ENCODE peak calls at places on chromosomes 3 and 15, in ten cellular contexts. M is mucosa of descending colon; W is left ventricle myocardium superior; X is CD8-positive, alpha-beta memory T cell; O is iPS-NIHi11; Z is activated CD4-positive, alpha-beta T cell treated with anti-CD3 and anti-CD28 coated beads for 1 hour; H is kidney; K is retina; S is AG08395; T is naive thymus-derived CD8-positive, alpha-beta T cell. B is an unnamed sample.
A peak's percentile ranks its signal among the peaks of the same experiment; 100 is the strongest.

GRCh38 chr3:106004841-106005240 is 136.0 kb upstream of the CBLB start:
- DNase-seq in M (no peak), W (no peak), X (no peak), O (no peak), Z (no peak), H (no peak), K (no peak), S (no peak), T (no peak), B (no peak)

GRCh38 chr15:35771878-35772442 is 226.0 kb upstream of the DPH6 start:
- DNase-seq in M (no peak), W (no peak), X (no peak), O (no peak), Z (no peak), H (no peak), K (no peak), S (no peak), T (no peak), B (no peak)

GRCh38 chr3:195098741-195099525 is 172.0 kb downstream of the XXYLT1 start:
- DNase-seq in M (peak; percentile 40), W (peak; percentile 23), X (no peak), O (no peak), Z (no peak), H (peak; percentile 49), K (peak; percentile 20), S (no peak), T (no peak), B (no peak)

GRCh38 chr3:128569756-128570155 is 76.8 kb upstream of the GATA2 start:
- DNase-seq in M (no peak), W (no peak), X (no peak), O (no peak), Z (no peak), H (no peak), K (no peak), S (no peak), T (no peak), B (no peak)

GRCh38 chr3:131174752-131175151 is 148.1 kb downstream of the NEK11 start:
- DNase-seq in M (no peak), W (no peak), X (peak; percentile 4), O (no peak), Z (no peak), H (no peak), K (no peak), S (no peak), T (peak; percentile 13), B (no peak)

GRCh38 chr3:124032881-124033359 is 41.0 kb upstream of the ROPN1 start:
- DNase-seq in M (peak; percentile 85), W (peak; percentile 90), X (peak; percentile 21), O (peak; percentile 93), Z (peak; percentile 21), H (peak; percentile 96), K (peak; percentile 93), S (peak; percentile 94), T (peak; percentile 29), B (peak; percentile 36)

GRCh38 chr15:90174140-90174891 is 26.8 kb upstream of the SEMA4B start:
- DNase-seq in M (peak; percentile 78), W (peak; percentile 96), X (no peak), O (no peak), Z (no peak), H (peak; percentile 97), K (peak; percentile 39), S (no peak), T (no peak), B (no peak)

GRCh38 chr3:80734955-80735354 is 967.2 kb upstream of the ROBO1 start:
- DNase-seq in M (no peak), W (no peak), X (no peak), O (no peak), Z (no peak), H (no peak), K (no peak), S (no peak), T (no peak), B (no peak)

GRCh38 chr3:50127251-50127671 is 27.9 kb upstream of the SEMA3F start:
- DNase-seq in M (no peak), W (no peak), X (no peak), O (no peak), Z (no peak), H (peak; percentile 57), K (no peak), S (no peak), T (no peak), B (no peak)

GRCh38 chr15:93232840-93233239 is 143.8 kb upstream of the RGMA start:
- DNase-seq in M (no peak), W (no peak), X (no peak), O (no peak), Z (no peak), H (no peak), K (no peak), S (no peak), T (no peak), B (no peak)

GRCh38 chr15:74434260-74434915 is 630 bp upstream of the SEMA7A start:
- DNase-seq in M (peak; percentile 44), W (no peak), X (no peak), O (no peak), Z (no peak), H (peak; percentile 63), K (peak; percentile 84), S (peak; percentile 27), T (no peak), B (no peak)

GRCh38 chr3:181695661-181696491 is 15.8 kb upstream of the SOX2 start:
- DNase-seq in M (no peak), W (peak; percentile 44), X (no peak), O (no peak), Z (no peak), H (no peak), K (peak; percentile 84), S (no peak), T (no peak), B (no peak)

GRCh38 chr15:36959746-36960145 is 140.6 kb downstream of the MEIS2 start:
- DNase-seq in M (no peak), W (no peak), X (no peak), O (no peak), Z (no peak), H (no peak), K (no peak), S (no peak), T (no peak), B (no peak)

GRCh38 chr3:69568458-69568857 is 170.8 kb upstream of the MITF start:
- DNase-seq in M (no peak), W (no peak), X (no peak), O (no peak), Z (no peak), H (no peak), K (no peak), S (no peak), T (no peak), B (no peak)

GRCh38 chr3:120349819-120350125 is 618 bp upstream of the LRRC58 start:
- DNase-seq in M (no peak), W (no peak), X (no peak), O (no peak), Z (no peak), H (no peak), K (no peak), S (no peak), T (no peak), B (no peak)

GRCh38 chr3:172106989-172107388 is 67.6 kb downstream of the FNDC3B start:
- DNase-seq in M (no peak), W (no peak), X (peak; percentile 56), O (no peak), Z (peak; percentile 28), H (no peak), K (no peak), S (no peak), T (peak; percentile 88), B (peak; percentile 31)

GRCh38 chr3:64188810-64189560 is 36.3 kb downstream of the PRICKLE2 start:
- DNase-seq in M (no peak), W (no peak), X (no peak), O (peak; percentile 32), Z (no peak), H (no peak), K (peak; percentile 11), S (peak; percentile 81), T (no peak), B (no peak)

GRCh38 chr3:170690133-170690981 is 104.5 kb upstream of the SLC7A14 start:
- DNase-seq in M (peak; percentile 53), W (peak; percentile 82), X (peak; percentile 6), O (peak; percentile 81), Z (peak; percentile 11), H (peak; percentile 64), K (peak; percentile 67), S (peak; percentile 56), T (peak; percentile 14), B (peak; percentile 8)

GRCh38 chr3:165635791-165636681 is 201.2 kb downstream of the BCHE start:
- DNase-seq in M (no peak), W (no peak), X (no peak), O (no peak), Z (no peak), H (no peak), K (no peak), S (no peak), T (no peak), B (no peak)

GRCh38 chr15:98668566-98669308 is 20.4 kb downstream of the IGF1R start:
- DNase-seq in M (no peak), W (no peak), X (no peak), O (no peak), Z (peak; percentile 25), H (no peak), K (no peak), S (peak; percentile 19), T (no peak), B (no peak)

B was measured in T-helper 9 cell.